ENCODE peak calls at places on chromosomes 4 and X, in four cellular contexts. B, P, G and L are unnamed samples. For H3K9me3, the result is how much of the 10 kb centered on the place peaks cover.

GRCh38 chr4:120304801-120305200 is 238.2 kb upstream of the MAD2L1 start:
- DNase-seq in B (no peak), P (no peak), G (no peak), L (no peak)

GRCh38 chr4:159779716-159780115 is 676.8 kb downstream of the RAPGEF2 start:
- DNase-seq in B (no peak), P (no peak), G (no peak), L (no peak)

GRCh38 chr4:149549911-149550310 is 265.7 kb downstream of the IQCM start:
- DNase-seq in B (no peak), P (no peak), G (no peak), L (peak)

GRCh38 chr4:169899295-169899694 is 126.9 kb downstream of the MFAP3L start:
- DNase-seq in B (no peak), P (no peak), G (no peak), L (no peak)

GRCh38 chr4:81632581-81633247 is 161.0 kb upstream of the RASGEF1B start:
- DNase-seq in B (no peak), P (no peak), G (no peak), L (no peak)

GRCh38 chr4:92387459-92388069 is 83.8 kb downstream of the GRID2 start:
- DNase-seq in B (no peak), P (no peak), G (no peak), L (peak)

GRCh38 chr4:185534850-185535761 is at the start of gene PDLIM3:
- DNase-seq in B (peak), P (peak), G (peak), L (peak)

GRCh38 chr4:55756208-55756607 is 63.4 kb upstream of the EXOC1L start:
- DNase-seq in B (no peak), P (no peak), G (no peak), L (no peak)

GRCh38 chrX:47623540-47624027 is 3.9 kb upstream of the SYN1 start:
- DNase-seq in B (peak), P (peak), G (peak), L (peak)

GRCh38 chr4:1809754-1810502 is 16.8 kb downstream of the FGFR3 start:
- DNase-seq in B (peak), P (peak), G (peak), L (peak)

GRCh38 chr4:12729384-12729783 is 754.8 kb downstream of the RAB28 start:
- DNase-seq in B (no peak), P (no peak), G (no peak), L (peak)

GRCh38 chrX:128975716-128976115 is 547.6 kb downstream of the SMARCA1 start:
- DNase-seq in B (no peak), P (peak), G (no peak), L (peak)

GRCh38 chrX:39946822-39947221 is 150.9 kb downstream of the BCOR start:
- DNase-seq in B (no peak), P (no peak), G (peak), L (no peak)

GRCh38 chr4:7487464-7487863 is 52.7 kb upstream of the PSAPL1 start:
- DNase-seq in B (no peak), P (no peak), G (no peak), L (no peak)

GRCh38 chr4:77010841-77011354 is 61.3 kb downstream of the SEPTIN11 start:
- DNase-seq in B (no peak), P (no peak), G (no peak), L (peak)

GRCh38 chr4:174600391-174600790 is 78.1 kb upstream of the HPGD start:
- DNase-seq in B (no peak), P (no peak), G (no peak), L (no peak)

GRCh38 chr4:115274545-115274944 is 161.1 kb upstream of the NDST4 start:
- DNase-seq in B (no peak), P (no peak), G (no peak), L (no peak)

GRCh38 chrX:103423955-103424640 is 47.8 kb downstream of the BEX3 start:
- DNase-seq in B (no peak), P (no peak), G (no peak), L (peak)

GRCh38 chrX:68632491-68632890 is 15.0 kb upstream of the STARD8 start:
- DNase-seq in B (no peak), P (no peak), G (no peak), L (no peak)

GRCh38 chr4:37994569-37994968 is 34.4 kb downstream of the PTTG2 start:
- DNase-seq in B (no peak), P (no peak), G (no peak), L (no peak)

GRCh38 chr4:140326395-140326993 is 47.0 kb upstream of the SCOC start:
- DNase-seq in B (no peak), P (peak), G (no peak), L (peak)

GRCh38 chr4:172055498-172055897 is 242.3 kb downstream of the GALNTL6 start:
- DNase-seq in B (no peak), P (no peak), G (no peak), L (peak)

DNA sequence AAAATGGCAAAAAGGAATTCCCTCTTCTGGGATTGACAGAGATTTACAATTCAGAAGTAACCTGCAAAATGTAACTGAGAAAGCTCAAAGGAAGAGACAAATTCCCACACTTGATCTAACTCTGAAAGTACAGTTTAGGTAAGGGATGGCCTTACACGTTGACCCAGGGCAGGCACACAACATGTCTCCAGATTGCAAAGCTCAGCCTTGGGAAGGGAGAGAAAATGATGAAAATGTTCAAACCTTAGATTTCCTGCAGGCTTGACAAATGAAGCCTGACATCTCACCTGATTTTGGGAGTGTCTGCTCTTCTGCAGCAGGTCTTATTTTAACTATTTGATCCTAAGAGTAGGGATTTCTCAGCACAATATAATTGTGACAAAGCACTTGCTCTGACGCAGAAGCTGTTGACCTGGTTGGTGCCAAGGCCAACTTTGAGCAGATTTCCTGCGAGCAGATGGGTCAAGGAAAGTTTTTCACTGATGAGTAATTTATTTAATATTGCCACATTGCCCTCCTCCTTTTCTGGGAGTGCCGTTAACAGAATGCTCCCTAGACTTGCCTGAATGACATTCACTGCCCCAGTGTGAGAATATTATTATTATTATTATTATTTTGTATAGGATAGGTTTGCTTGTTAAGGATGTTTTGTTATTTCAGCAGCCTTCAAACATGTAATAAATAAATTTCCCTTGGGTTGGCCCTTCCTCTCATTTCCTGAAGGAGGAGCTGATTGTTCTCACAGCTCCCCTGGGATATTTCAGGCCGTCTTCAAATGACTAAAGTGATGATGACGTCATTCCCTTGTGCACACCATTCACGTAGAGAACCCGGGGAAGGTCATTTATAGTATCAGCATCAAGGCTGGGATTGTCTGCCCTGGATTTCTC is 157.1 kb downstream of the VEGFC start:
- DNase-seq in B (no peak), P (no peak), G (no peak), L (no peak)
- H3K9me3 ChIP-seq in B (under half), P (under half), G (under half), L (under half)

DNA sequence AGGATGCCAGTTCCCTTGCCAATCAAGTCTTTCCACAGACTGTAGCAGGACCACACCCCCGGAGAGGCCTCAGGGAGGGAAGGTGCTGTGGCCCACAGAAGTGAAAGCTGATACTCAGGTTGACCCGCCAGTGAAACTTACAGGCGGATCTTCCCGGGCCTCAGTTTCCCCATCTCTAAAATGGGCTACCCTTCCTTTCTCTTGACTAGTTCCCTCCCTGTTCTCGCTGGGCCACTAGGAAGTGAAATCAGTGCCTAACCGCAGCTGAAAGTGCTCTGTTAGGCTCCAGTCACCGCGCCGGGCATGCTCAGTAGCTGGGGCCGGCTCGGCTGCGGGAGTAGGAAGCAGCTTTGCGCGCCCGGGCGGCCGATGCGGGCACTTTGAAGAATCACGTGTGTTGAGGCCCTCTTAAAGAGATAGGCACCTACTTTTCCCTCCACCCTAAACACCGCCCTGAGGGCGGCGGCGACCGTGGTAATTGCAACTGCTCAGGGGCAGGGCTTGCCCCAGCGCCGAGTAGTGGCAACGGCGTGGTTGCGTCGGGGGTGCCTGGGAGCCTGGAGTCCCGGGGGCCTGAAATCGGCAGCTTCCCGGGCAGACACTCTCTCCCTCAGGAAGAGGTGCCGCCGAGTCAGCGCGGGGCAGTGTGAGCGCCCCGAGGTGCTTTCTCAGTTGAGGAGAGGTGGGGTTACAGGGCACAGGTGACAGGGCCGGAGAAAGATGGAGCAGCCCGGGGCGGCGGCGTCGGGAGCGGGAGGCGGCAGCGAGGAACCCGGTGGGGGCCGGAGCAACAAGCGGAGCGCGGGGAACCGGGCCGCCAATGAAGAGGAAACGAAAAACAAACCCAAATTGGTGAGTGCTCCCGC is at the start of gene DIAPH2:
- DNase-seq in B (peak), P (peak), G (peak), L (peak)
- TF ChIP-seq CTCF in B (peak), P (no peak), G (peak), L (peak)

GRCh38 chr4:660401-660800 is 13.7 kb downstream of the ATP5ME start:
- DNase-seq in B (no peak), P (no peak), G (no peak), L (no peak)
- H3K9me3 ChIP-seq in B (under half), P (under half), G (under half), L (under half)

GRCh38 chr4:142497606-142498005 is 348.5 kb downstream of the INPP4B start:
- DNase-seq in B (no peak), P (peak), G (no peak), L (peak)

DNA sequence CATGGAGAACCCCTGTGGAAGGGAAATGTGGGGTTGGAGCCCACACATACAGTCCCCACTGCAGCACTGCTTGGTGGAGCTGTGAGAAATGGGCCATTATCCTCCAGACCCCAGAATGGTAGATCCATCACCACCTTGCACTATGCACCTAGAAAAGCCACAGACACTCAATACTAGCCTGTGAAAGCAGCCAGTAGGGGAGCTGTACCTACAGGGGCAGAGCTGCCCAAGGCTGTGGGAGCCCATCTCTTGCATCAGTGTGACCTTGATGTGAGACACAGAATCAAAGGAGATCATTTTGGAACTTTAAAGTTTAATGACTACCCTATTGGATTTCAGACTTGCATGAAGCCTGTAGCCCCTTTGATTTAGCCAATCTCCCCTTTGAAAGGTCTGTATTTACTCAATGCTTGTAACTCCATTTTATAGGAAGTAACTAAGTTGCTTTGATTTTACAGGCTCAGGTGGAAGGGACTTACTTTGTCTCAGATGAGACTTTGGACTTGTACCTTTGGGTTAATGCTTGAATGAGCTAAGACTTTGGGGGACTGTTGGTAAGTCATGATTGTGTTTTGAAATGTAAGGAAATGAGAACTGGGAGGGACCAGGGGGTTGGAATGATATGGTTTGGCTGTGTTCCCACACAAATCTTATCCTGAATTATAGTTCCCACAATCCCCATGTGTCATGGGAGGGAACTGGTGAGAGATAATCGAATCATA is 352.7 kb downstream of the INPP4B start:
- DNase-seq in B (no peak), P (no peak), G (no peak), L (peak)
- TF ChIP-seq CTCF in B (no peak), P (no peak), G (no peak), L (no peak)